ENCODE peak calls at places on chromosomes 3 and 15, in ten cellular contexts. G, V, L, D, R, Z, M, J, S and F are unnamed samples.

GRCh38 chr3:104291878-104292277 is 1074.8 kb upstream of the ALCAM start:
- DNase-seq in G (peak), V (no peak), L (no peak), D (no peak), R (no peak), Z (no peak), M (no peak), J (no peak), S (peak), F (no peak)

GRCh38 chr3:126753191-126754160 is 49.4 kb downstream of the CHCHD6 start:
- DNase-seq in G (peak), V (peak), L (peak), D (no peak), R (peak), Z (no peak), M (no peak), J (no peak), S (peak), F (peak)

GRCh38 chr15:80594091-80594889 is 100.8 kb upstream of the ABHD17C start:
- DNase-seq in G (no peak), V (no peak), L (no peak), D (no peak), R (no peak), Z (no peak), M (no peak), J (no peak), S (no peak), F (no peak)

GRCh38 chr15:82585072-82585471 is 44.8 kb upstream of the RPS17 start:
- DNase-seq in G (peak), V (no peak), L (no peak), D (no peak), R (peak), Z (no peak), M (no peak), J (no peak), S (peak), F (no peak)

GRCh38 chr3:141074529-141074928 is 23.4 kb downstream of the SPSB4 start:
- DNase-seq in G (no peak), V (peak), L (no peak), D (no peak), R (no peak), Z (no peak), M (no peak), J (no peak), S (no peak), F (no peak)

GRCh38 chr3:161607056-161607455 is 110.4 kb downstream of the OTOL1 start:
- DNase-seq in G (no peak), V (no peak), L (no peak), D (no peak), R (no peak), Z (no peak), M (no peak), J (no peak), S (no peak), F (no peak)

GRCh38 chr15:48005921-48006541 is 114.8 kb upstream of the SLC24A5 start:
- DNase-seq in G (no peak), V (no peak), L (no peak), D (peak), R (no peak), Z (no peak), M (no peak), J (no peak), S (no peak), F (no peak)

GRCh38 chr3:131038326-131038725 is 11.6 kb downstream of the NEK11 start:
- DNase-seq in G (no peak), V (no peak), L (no peak), D (no peak), R (peak), Z (no peak), M (no peak), J (no peak), S (peak), F (no peak)

GRCh38 chr3:112734171-112734570 is 93.2 kb upstream of the CCDC80 start:
- DNase-seq in G (no peak), V (no peak), L (no peak), D (peak), R (peak), Z (no peak), M (no peak), J (no peak), S (no peak), F (no peak)

GRCh38 chr3:15336057-15336456 is 3.7 kb upstream of the SH3BP5 start:
- DNase-seq in G (no peak), V (no peak), L (no peak), D (no peak), R (no peak), Z (no peak), M (no peak), J (no peak), S (no peak), F (no peak)

GRCh38 chr15:53837263-53837662 is 77.8 kb upstream of the WDR72 start:
- DNase-seq in G (no peak), V (peak), L (no peak), D (no peak), R (no peak), Z (no peak), M (no peak), J (no peak), S (no peak), F (no peak)

GRCh38 chr3:22450785-22451400 is 699.9 kb upstream of the ZNF385D start:
- DNase-seq in G (peak), V (no peak), L (no peak), D (peak), R (no peak), Z (no peak), M (no peak), J (no peak), S (peak), F (no peak)

GRCh38 chr3:195356151-195357086 is 85.5 kb upstream of the XXYLT1 start:
- DNase-seq in G (no peak), V (no peak), L (no peak), D (no peak), R (peak), Z (no peak), M (no peak), J (no peak), S (peak), F (no peak)

GRCh38 chr3:141476033-141476432 is 10.8 kb upstream of the RASA2 start:
- DNase-seq in G (no peak), V (no peak), L (no peak), D (no peak), R (no peak), Z (no peak), M (no peak), J (peak), S (no peak), F (no peak)

GRCh38 chr3:18868911-18869689 is 279.2 kb upstream of the KCNH8 start:
- DNase-seq in G (no peak), V (no peak), L (no peak), D (no peak), R (no peak), Z (no peak), M (no peak), J (no peak), S (no peak), F (no peak)

GRCh38 chr3:167473863-167474262 is at the start of gene SERPINI2:
- DNase-seq in G (no peak), V (no peak), L (no peak), D (no peak), R (no peak), Z (no peak), M (no peak), J (no peak), S (no peak), F (no peak)

GRCh38 chr3:118332699-118333098 is 701.9 kb downstream of the IGSF11 start:
- DNase-seq in G (no peak), V (no peak), L (no peak), D (no peak), R (no peak), Z (no peak), M (no peak), J (no peak), S (no peak), F (no peak)

GRCh38 chr3:54176106-54176505 is 53.8 kb downstream of the CACNA2D3 start:
- DNase-seq in G (no peak), V (no peak), L (no peak), D (no peak), R (no peak), Z (no peak), M (no peak), J (no peak), S (no peak), F (no peak)

GRCh38 chr3:72386322-72386721 is 461.9 kb downstream of the SHQ1 start:
- DNase-seq in G (no peak), V (no peak), L (no peak), D (no peak), R (no peak), Z (no peak), M (no peak), J (no peak), S (no peak), F (no peak)

DNA sequence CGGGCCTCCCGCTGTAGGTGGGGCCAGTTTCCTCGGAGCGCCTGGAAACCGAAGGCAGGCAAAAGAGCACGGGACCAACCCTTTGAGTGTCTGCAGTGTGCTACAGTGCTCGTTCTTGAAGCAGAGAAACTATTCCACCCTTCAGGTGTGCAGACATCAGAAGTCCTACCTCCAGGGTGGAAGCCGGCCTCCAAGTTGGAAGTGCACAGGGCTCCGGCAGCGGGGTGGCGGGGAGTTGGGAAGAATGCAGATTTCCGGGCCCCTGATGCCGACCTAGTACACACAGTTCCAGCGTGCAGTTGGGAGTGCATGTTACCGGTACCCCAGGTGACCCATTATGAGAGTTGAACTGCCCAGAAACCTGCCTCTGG is 3.0 kb downstream of the KLF13 start:
- DNase-seq in G (no peak), V (no peak), L (no peak), D (no peak), R (no peak), Z (no peak), M (no peak), J (no peak), S (no peak), F (no peak)
- H3K4me3 ChIP-seq in G (no peak), V (peak), L (no peak), D (peak), R (no peak), Z (peak), M (no peak), J (peak), S (peak), F (no peak)

GRCh38 chr3:8665407-8665896 is 20.9 kb upstream of the SSUH2 start:
- DNase-seq in G (no peak), V (no peak), L (no peak), D (no peak), R (no peak), Z (no peak), M (no peak), J (no peak), S (no peak), F (no peak)

GRCh38 chr3:8673083-8673737 is 28.6 kb upstream of the SSUH2 start:
- DNase-seq in G (no peak), V (no peak), L (no peak), D (no peak), R (no peak), Z (no peak), M (no peak), J (no peak), S (no peak), F (no peak)

GRCh38 chr3:8668216-8668615 is 23.6 kb upstream of the SSUH2 start:
- DNase-seq in G (no peak), V (no peak), L (no peak), D (no peak), R (peak), Z (no peak), M (no peak), J (no peak), S (no peak), F (no peak)

GRCh38 chr3:8667429-8668091 is 23.0 kb upstream of the SSUH2 start:
- DNase-seq in G (no peak), V (no peak), L (no peak), D (no peak), R (no peak), Z (no peak), M (no peak), J (no peak), S (no peak), F (no peak)

GRCh38 chr3:8669019-8669418 is 24.4 kb upstream of the SSUH2 start:
- DNase-seq in G (no peak), V (no peak), L (no peak), D (no peak), R (no peak), Z (no peak), M (no peak), J (no peak), S (no peak), F (no peak)
- TF ChIP-seq CTCF in G (peak), V (no peak), L (no peak), D (no peak), R (no peak), Z (no peak), M (no peak), J (no peak), S (no peak), F (no peak)

DNA sequence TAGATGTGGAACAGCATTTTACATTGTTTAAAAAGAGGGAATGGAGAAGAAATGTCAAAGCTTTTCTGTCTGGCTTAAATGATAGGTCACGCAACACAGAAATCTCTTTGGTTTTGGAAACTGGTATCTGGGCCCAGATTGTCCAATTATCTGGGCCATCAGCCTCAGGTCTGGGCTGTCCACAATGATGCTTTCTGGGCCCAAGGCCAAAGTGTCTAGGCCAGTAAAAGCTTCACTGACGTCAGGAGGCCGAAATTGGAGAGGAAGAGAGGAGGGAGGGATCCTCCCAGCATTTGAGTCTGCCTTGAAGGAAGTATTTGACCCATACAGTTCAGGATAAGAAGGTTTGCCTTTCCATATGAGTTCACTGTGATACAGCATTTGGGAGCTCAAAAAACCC is 60.7 kb upstream of the ALDH1A3 start:
- DNase-seq in G (peak), V (no peak), L (peak), D (peak), R (peak), Z (no peak), M (no peak), J (no peak), S (peak), F (no peak)
- H3K4me3 ChIP-seq in G (no peak), V (no peak), L (no peak), D (no peak), R (no peak), Z (no peak), M (no peak), J (no peak), S (no peak), F (no peak)

GRCh38 chr15:92954578-92954977 is 54.5 kb downstream of the CHD2 start:
- DNase-seq in G (no peak), V (no peak), L (no peak), D (no peak), R (no peak), Z (no peak), M (no peak), J (no peak), S (no peak), F (no peak)
- TF ChIP-seq CTCF in G (peak), V (no peak), L (peak), D (peak), R (peak), Z (peak), M (peak), J (peak), S (no peak), F (no peak)

GRCh38 chr15:39692464-39693327 is 89.9 kb downstream of the FSIP1 start:
- DNase-seq in G (no peak), V (no peak), L (no peak), D (no peak), R (no peak), Z (no peak), M (no peak), J (no peak), S (peak), F (no peak)
- H3K4me3 ChIP-seq in G (no peak), V (no peak), L (no peak), D (no peak), R (no peak), Z (no peak), M (no peak), J (no peak), S (no peak), F (no peak)

GRCh38 chr3:175046666-175047065 is 187.5 kb downstream of the NAALADL2 start:
- DNase-seq in G (no peak), V (no peak), L (peak), D (peak), R (peak), Z (no peak), M (no peak), J (no peak), S (peak), F (no peak)
- TF ChIP-seq CTCF in G (no peak), V (no peak), L (no peak), D (no peak), R (no peak), Z (no peak), M (no peak), J (no peak), S (no peak), F (no peak)

GRCh38 chr15:74823324-74823723 is 3.1 kb upstream of the CPLX3 start:
- DNase-seq in G (no peak), V (no peak), L (no peak), D (no peak), R (no peak), Z (no peak), M (no peak), J (no peak), S (no peak), F (no peak)

GRCh38 chr15:74822233-74822632 is 4.2 kb upstream of the CPLX3 start:
- DNase-seq in G (no peak), V (no peak), L (no peak), D (no peak), R (no peak), Z (no peak), M (no peak), J (no peak), S (no peak), F (no peak)

GRCh38 chr15:74820056-74820455 is 6.4 kb upstream of the CPLX3 start:
- DNase-seq in G (no peak), V (no peak), L (no peak), D (no peak), R (no peak), Z (no peak), M (no peak), J (no peak), S (no peak), F (no peak)

GRCh38 chr15:74821790-74822158 is 4.7 kb upstream of the CPLX3 start:
- DNase-seq in G (no peak), V (no peak), L (no peak), D (no peak), R (no peak), Z (no peak), M (no peak), J (no peak), S (no peak), F (no peak)

DNA sequence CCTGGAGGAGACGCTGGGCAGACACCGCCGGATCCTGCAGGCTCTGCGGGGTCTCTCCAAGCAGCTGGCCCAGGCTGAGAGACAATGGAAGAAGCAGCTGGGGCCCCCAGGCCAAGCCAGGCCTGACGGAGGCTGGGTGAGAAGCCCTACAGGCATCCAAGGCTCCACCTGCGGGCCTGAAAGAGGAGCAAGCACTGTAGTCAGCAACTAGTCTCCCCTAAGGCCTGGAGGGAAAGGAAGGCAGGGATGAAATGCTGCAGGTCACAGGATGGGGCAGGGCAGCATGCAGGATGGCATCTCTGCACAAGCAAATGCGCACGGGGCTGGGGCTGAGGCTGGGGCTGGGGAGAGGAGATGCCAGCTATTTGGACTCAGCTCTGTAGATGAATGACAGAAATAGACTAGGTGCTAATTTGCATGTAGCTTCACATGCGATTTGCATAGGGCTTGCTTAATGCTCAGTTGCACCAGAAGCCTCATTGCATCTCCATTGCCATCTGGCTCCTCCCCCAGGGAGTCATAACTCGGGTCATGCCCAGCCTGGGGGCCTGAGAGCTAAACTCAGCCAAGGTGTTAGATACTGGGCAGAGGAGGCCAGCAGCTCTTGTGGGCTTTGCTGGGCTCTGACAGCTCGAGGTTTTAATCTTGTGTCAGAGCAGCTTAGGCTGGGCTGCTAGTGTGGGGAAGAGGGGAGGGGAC is 5.2 kb upstream of the CPLX3 start:
- DNase-seq in G (no peak), V (no peak), L (no peak), D (no peak), R (no peak), Z (no peak), M (no peak), J (peak), S (no peak), F (no peak)
- H3K4me3 ChIP-seq in G (no peak), V (no peak), L (no peak), D (no peak), R (no peak), Z (no peak), M (no peak), J (no peak), S (no peak), F (no peak)

GRCh38 chr3:64123931-64124330 is 100.6 kb upstream of the PSMD6 start:
- DNase-seq in G (no peak), V (no peak), L (no peak), D (no peak), R (no peak), Z (no peak), M (no peak), J (no peak), S (no peak), F (no peak)
- TF ChIP-seq CTCF in G (no peak), V (no peak), L (no peak), D (no peak), R (no peak), Z (no peak), M (no peak), J (no peak), S (no peak), F (no peak)

GRCh38 chr3:135229018-135229495 is 434.0 kb downstream of the EPHB1 start:
- DNase-seq in G (no peak), V (no peak), L (no peak), D (no peak), R (no peak), Z (no peak), M (no peak), J (no peak), S (no peak), F (no peak)

GRCh38 chr3:135231646-135232625 is 436.9 kb downstream of the EPHB1 start:
- DNase-seq in G (no peak), V (no peak), L (no peak), D (no peak), R (no peak), Z (no peak), M (no peak), J (no peak), S (no peak), F (no peak)

GRCh38 chr3:135228131-135228530 is 433.1 kb downstream of the EPHB1 start:
- DNase-seq in G (no peak), V (no peak), L (no peak), D (no peak), R (no peak), Z (no peak), M (no peak), J (no peak), S (no peak), F (no peak)

GRCh38 chr3:135224963-135225362 is 429.9 kb downstream of the EPHB1 start:
- DNase-seq in G (no peak), V (no peak), L (no peak), D (no peak), R (no peak), Z (no peak), M (no peak), J (no peak), S (no peak), F (no peak)

GRCh38 chr3:135226057-135226456 is 431.0 kb downstream of the EPHB1 start:
- DNase-seq in G (no peak), V (no peak), L (no peak), D (no peak), R (no peak), Z (no peak), M (no peak), J (no peak), S (no peak), F (no peak)
- H3K4me3 ChIP-seq in G (no peak), V (no peak), L (no peak), D (no peak), R (no peak), Z (no peak), M (no peak), J (no peak), S (no peak), F (no peak)